ENCODE peak calls at places on chromosome 2, in ten cellular contexts. F is naive thymus-derived CD4-positive, alpha-beta T cell; Y is CD4-positive, CD25-positive, alpha-beta regulatory T cell; I is left ventricle myocardium inferior; W is neural progenitor cell; K is DND-41; J is adipocyte; L is thoracic aorta; H is IMR-90; D is vagina. P is an unnamed sample. For H3K27me3 and H3K4me1, the result is how much of the 10 kb centered on the place peaks cover.

GRCh38 chr2:54360055-54360792 is 95.9 kb upstream of the SPTBN1 start:
- DNase-seq in F (no peak), Y (no peak), I (peak), W (no peak), K (no peak), J (peak), L (no peak), H (peak), D (no peak), P (no peak)

GRCh38 chr2:44487052-44487451 is 125.3 kb downstream of the CAMKMT start:
- DNase-seq in F (no peak), Y (no peak), I (no peak), W (no peak), K (no peak), J (no peak), L (no peak), H (no peak), D (no peak), P (no peak)

GRCh38 chr2:8249191-8249590 is 432.7 kb upstream of the ID2 start:
- DNase-seq in F (no peak), Y (no peak), I (no peak), W (no peak), K (no peak), J (no peak), L (peak), H (no peak), D (peak), P (no peak)

GRCh38 chr2:188969236-188970032 is 4.7 kb upstream of the COL3A1 start:
- DNase-seq in F (no peak), Y (no peak), I (no peak), W (no peak), K (no peak), J (peak), L (no peak), H (peak), D (no peak), P (no peak)

GRCh38 chr2:145199052-145199451 is 679.1 kb upstream of the ZEB2 start:
- DNase-seq in F (no peak), Y (no peak), I (no peak), W (no peak), K (no peak), J (no peak), L (no peak), H (no peak), D (no peak), P (no peak)

GRCh38 chr2:124877065-124877671 is 852.1 kb downstream of the CNTNAP5 start:
- DNase-seq in F (no peak), Y (no peak), I (no peak), W (no peak), K (no peak), J (peak), L (no peak), H (peak), D (no peak), P (no peak)

GRCh38 chr2:161416294-161416632 is at the start of gene TBR1:
- DNase-seq in F (no peak), Y (no peak), I (no peak), W (no peak), K (no peak), J (no peak), L (no peak), H (no peak), D (no peak), P (no peak)

GRCh38 chr2:26619096-26619495 is 22.1 kb downstream of the CIB4 start:
- DNase-seq in F (no peak), Y (no peak), I (no peak), W (no peak), K (no peak), J (no peak), L (no peak), H (no peak), D (no peak), P (no peak)

GRCh38 chr2:95060446-95061118 is 35.1 kb downstream of the MAL start:
- DNase-seq in F (no peak), Y (no peak), I (no peak), W (no peak), K (no peak), J (no peak), L (no peak), H (no peak), D (no peak), P (no peak)

GRCh38 chr2:188119112-188119838 is 172.4 kb upstream of the GULP1 start:
- DNase-seq in F (no peak), Y (no peak), I (no peak), W (no peak), K (no peak), J (no peak), L (no peak), H (no peak), D (no peak), P (no peak)

GRCh38 chr2:227821043-227821942 is 7.7 kb downstream of the CCL20 start:
- DNase-seq in F (no peak), Y (no peak), I (no peak), W (no peak), K (no peak), J (no peak), L (no peak), H (no peak), D (no peak), P (no peak)

GRCh38 chr2:74845991-74846390 is 12.1 kb downstream of the HK2 start:
- DNase-seq in F (no peak), Y (no peak), I (no peak), W (no peak), K (no peak), J (no peak), L (no peak), H (peak), D (no peak), P (no peak)

GRCh38 chr2:176562359-176563043 is 293.3 kb downstream of the MTX2 start:
- DNase-seq in F (no peak), Y (no peak), I (no peak), W (no peak), K (no peak), J (no peak), L (no peak), H (peak), D (no peak), P (no peak)

GRCh38 chr2:120231974-120232635 is 8.9 kb upstream of the TMEM185B start:
- DNase-seq in F (peak), Y (peak), I (no peak), W (no peak), K (peak), J (no peak), L (no peak), H (peak), D (no peak), P (peak)

GRCh38 chr2:181847729-181848128 is 43.8 kb upstream of the ITPRID2 start:
- DNase-seq in F (no peak), Y (no peak), I (no peak), W (no peak), K (no peak), J (no peak), L (no peak), H (no peak), D (no peak), P (no peak)

GRCh38 chr2:63698825-63699548 is 110.2 kb downstream of the MDH1 start:
- DNase-seq in F (no peak), Y (peak), I (peak), W (peak), K (peak), J (peak), L (peak), H (peak), D (peak), P (peak)

GRCh38 chr2:236711440-236711839 is 141.8 kb downstream of the ACKR3 start:
- DNase-seq in F (no peak), Y (peak), I (no peak), W (no peak), K (no peak), J (peak), L (no peak), H (no peak), D (no peak), P (no peak)

GRCh38 chr2:176126929-176127768 is 2.4 kb upstream of the HOXD8 start:
- DNase-seq in F (no peak), Y (peak), I (peak), W (peak), K (peak), J (peak), L (no peak), H (peak), D (no peak), P (peak)

GRCh38 chr2:11563784-11564666 is 30.2 kb downstream of the GREB1 start:
- DNase-seq in F (no peak), Y (no peak), I (no peak), W (no peak), K (no peak), J (no peak), L (no peak), H (no peak), D (no peak), P (no peak)

GRCh38 chr2:172931256-172931894 is 144.3 kb upstream of the MAP3K20 start:
- DNase-seq in F (no peak), Y (peak), I (no peak), W (peak), K (no peak), J (peak), L (no peak), H (peak), D (no peak), P (no peak)

GRCh38 chr2:152434395-152435182 is 99.6 kb downstream of the FMNL2 start:
- DNase-seq in F (no peak), Y (no peak), I (no peak), W (peak), K (no peak), J (no peak), L (no peak), H (no peak), D (no peak), P (no peak)

GRCh38 chr2:25174192-25174861 is 5.9 kb upstream of the POMC start:
- DNase-seq in F (no peak), Y (no peak), I (no peak), W (no peak), K (no peak), J (no peak), L (no peak), H (no peak), D (no peak), P (no peak)
- H3K27me3 ChIP-seq in F (under half), Y (under half), I (half or more), W (under half), K (under half), J (half or more), L (under half), H (half or more), D (under half), P (under half)

DNA sequence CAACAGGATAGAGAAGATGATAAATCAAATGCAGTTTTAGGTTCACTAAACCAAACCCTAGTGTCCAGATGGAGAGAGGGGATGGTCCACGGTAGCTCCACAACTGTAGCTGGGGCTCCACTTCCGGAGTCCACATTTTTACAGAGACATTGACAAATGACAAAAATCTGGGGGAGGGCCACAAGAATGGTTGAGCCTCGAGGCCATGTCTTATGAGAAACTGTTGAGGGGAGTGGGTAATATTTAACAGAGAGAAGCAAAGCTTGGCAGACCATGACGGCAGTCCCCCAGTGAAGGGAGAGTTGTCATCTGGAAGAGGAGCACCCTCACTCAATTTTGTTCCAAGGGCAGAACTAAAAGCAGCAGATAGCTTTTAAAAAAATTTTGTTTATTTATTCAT is 17.6 kb upstream of the EPHA4 start:
- DNase-seq in F (no peak), Y (no peak), I (no peak), W (no peak), K (no peak), J (no peak), L (no peak), H (no peak), D (no peak), P (no peak)
- H3K4me1 ChIP-seq in F (under half), Y (under half), I (under half), W (under half), K (under half), J (under half), L (under half), H (under half), D (under half), P (under half)

GRCh38 chr2:60586081-60586480 is 32.6 kb upstream of the BCL11A start:
- DNase-seq in F (no peak), Y (no peak), I (no peak), W (no peak), K (no peak), J (no peak), L (no peak), H (no peak), D (no peak), P (no peak)

GRCh38 chr2:60583604-60584003 is 30.1 kb upstream of the BCL11A start:
- DNase-seq in F (no peak), Y (no peak), I (no peak), W (no peak), K (no peak), J (no peak), L (no peak), H (no peak), D (no peak), P (no peak)

GRCh38 chr2:60589093-60589492 is 35.6 kb upstream of the BCL11A start:
- DNase-seq in F (no peak), Y (no peak), I (no peak), W (no peak), K (no peak), J (no peak), L (no peak), H (no peak), D (no peak), P (no peak)

GRCh38 chr2:60581461-60582282 is 28.2 kb upstream of the BCL11A start:
- DNase-seq in F (peak), Y (peak), I (peak), W (peak), K (peak), J (peak), L (no peak), H (peak), D (no peak), P (peak)

GRCh38 chr2:60585276-60585675 is 31.8 kb upstream of the BCL11A start:
- DNase-seq in F (no peak), Y (no peak), I (no peak), W (no peak), K (no peak), J (no peak), L (no peak), H (no peak), D (no peak), P (no peak)
- H3K27me3 ChIP-seq in F (under half), Y (under half), I (half or more), W (under half), K (under half), J (under half), L (under half), H (under half), D (under half), P (under half)

DNA sequence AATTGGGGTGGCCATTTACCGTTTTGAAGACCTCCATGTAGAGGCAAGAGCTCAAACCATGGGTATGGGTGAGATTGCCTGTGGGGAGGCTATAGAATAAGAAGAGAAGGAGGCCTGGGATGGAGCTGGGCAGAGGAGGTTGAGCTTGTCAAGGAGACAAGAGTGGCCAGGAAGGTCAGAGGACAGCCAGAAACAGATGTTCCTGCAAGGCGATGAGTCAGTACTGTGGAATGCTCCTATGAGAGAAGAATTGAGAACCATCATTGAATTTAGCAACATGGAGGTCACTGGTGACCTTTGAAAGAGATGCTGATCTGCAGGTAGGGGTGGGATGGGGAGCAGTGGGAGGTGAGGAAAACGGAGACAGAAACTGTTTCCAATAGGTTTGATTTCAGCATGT is 3.5 kb downstream of the ACSL3 start:
- DNase-seq in F (no peak), Y (no peak), I (no peak), W (peak), K (no peak), J (peak), L (no peak), H (peak), D (no peak), P (no peak)
- H3K4me1 ChIP-seq in F (under half), Y (under half), I (half or more), W (under half), K (under half), J (under half), L (under half), H (under half), D (half or more), P (under half)